ENCODE peak calls at places on chromosomes 6 and 20, in seven cellular contexts. T is GM13977; F is HT1080; S is stimulated activated CD8-positive, alpha-beta memory T cell treated with anti-CD3 and anti-CD28 coated beads, Interleukin-4, amount 100 ng/mL, for 4 hours; R is posterior vena cava; P is head of caudate nucleus; V is pons. X is an unnamed sample.

GRCh38 chr20:2799688-2800589 is 488 bp downstream of the CPXM1 start:
- DNase-seq in T (peak; percentile 59), S (no peak), P (no peak), V (no peak), F (no peak), R (no peak), X (peak; percentile 55)

GRCh38 chr6:46274502-46274901 is 103.7 kb upstream of the ENPP5 start:
- DNase-seq in V (no peak), S (no peak), R (no peak), F (no peak), P (no peak), T (no peak), X (no peak)

GRCh38 chr6:56642366-56643261 is at the start of gene DST:
- DNase-seq in T (no peak), P (no peak), V (no peak), F (peak; percentile 87), S (no peak), R (no peak), X (no peak)

GRCh38 chr6:24524801-24525200 is 30.0 kb downstream of the ALDH5A1 start:
- DNase-seq in R (no peak), V (peak; percentile 29), P (no peak), S (no peak), T (peak; percentile 37), F (peak; percentile 31), X (peak; percentile 45)

GRCh38 chr20:33796263-33796906 is 14.8 kb upstream of the CHMP4B start:
- DNase-seq in R (peak; percentile 11), P (no peak), F (no peak), V (no peak), S (no peak), T (no peak), X (no peak)

GRCh38 chr6:150037526-150038201 is 12.3 kb upstream of the RAET1L start:
- DNase-seq in F (no peak), S (no peak), T (no peak), P (no peak), R (no peak), V (no peak), X (no peak)

GRCh38 chr6:34558172-34558714 is 2.1 kb upstream of the SPDEF start:
- DNase-seq in R (no peak), S (no peak), F (no peak), T (no peak), V (no peak), P (no peak), X (no peak)

GRCh38 chr6:20404641-20405032 is 3.0 kb downstream of the E2F3 start:
- DNase-seq in V (no peak), R (no peak), F (peak; percentile 80), S (peak; percentile 43), P (peak; percentile 15), T (peak; percentile 66), X (peak; percentile 83)

GRCh38 chr6:79630883-79631799 is at the start of gene SH3BGRL2:
- DNase-seq in R (peak; percentile 90), P (peak; percentile 74), S (no peak), T (peak; percentile 81), F (peak; percentile 78), V (peak; percentile 50), X (peak; percentile 61)

GRCh38 chr20:44807051-44807683 is 3.2 kb downstream of the RIMS4 start:
- DNase-seq in F (no peak), S (no peak), R (no peak), P (no peak), V (no peak), T (no peak), X (no peak)

GRCh38 chr20:11902264-11902663 is 15.4 kb upstream of the BTBD3 start:
- DNase-seq in T (no peak), S (no peak), P (no peak), R (no peak), F (peak; percentile 62), V (no peak), X (no peak)

GRCh38 chr6:33693186-33694158 is 18.0 kb downstream of the UQCC2 start:
- DNase-seq in R (no peak), S (no peak), V (no peak), P (no peak), F (no peak), T (no peak), X (no peak)